ENCODE peak calls at places on chromosomes 5 and 9, in six cellular contexts. W is HepG2, Q is K562, U is SK-N-SH, O is GM12878, N is H1. P is an unnamed sample. For H3K36me3, the result is how much of the 10 kb centered on the place peaks cover.

GRCh38 chr5:146902471-146902870 is 23.9 kb upstream of the PPP2R2B start:
- DNase-seq in W (no peak), O (no peak), N (no peak), U (no peak), Q (no peak), P (no peak)

GRCh38 chr9:96080364-96080763 is 204.9 kb downstream of the ERCC6L2 start:
- DNase-seq in U (no peak), N (no peak), Q (no peak), W (no peak), O (no peak), P (peak)

GRCh38 chr9:17731308-17731707 is 152.4 kb downstream of the SH3GL2 start:
- DNase-seq in U (no peak), N (no peak), Q (no peak), W (no peak), O (no peak), P (no peak)

GRCh38 chr9:74036549-74037231 is 460.4 kb upstream of the RORB start:
- DNase-seq in O (no peak), W (no peak), U (no peak), Q (no peak), N (no peak), P (no peak)

GRCh38 chr9:15298362-15298761 is 8.7 kb downstream of the TTC39B start:
- DNase-seq in U (no peak), N (no peak), Q (no peak), W (no peak), O (no peak), P (no peak)

GRCh38 chr5:120465281-120465961 is 1.3 kb downstream of the PRR16 start:
- DNase-seq in W (no peak), U (peak), Q (peak), N (no peak), O (no peak), P (no peak)

GRCh38 chr9:114501786-114502682 is 3.2 kb downstream of the WHRN start:
- DNase-seq in N (no peak), W (peak), O (no peak), Q (peak), U (no peak), P (no peak)

GRCh38 chr9:80881946-80882345 is 807.4 kb downstream of the TLE1 start:
- DNase-seq in Q (no peak), U (peak), N (peak), O (no peak), W (no peak), P (no peak)

GRCh38 chr9:36802171-36802920 is 229.7 kb downstream of the MELK start:
- DNase-seq in Q (no peak), O (no peak), U (no peak), W (no peak), N (no peak), P (no peak)

GRCh38 chr9:113602126-113603119 is 138.9 kb downstream of the RGS3 start:
- DNase-seq in Q (peak), W (peak), U (peak), O (no peak), N (peak), P (peak)

GRCh38 chr5:15791859-15792258 is 291.9 kb downstream of the FBXL7 start:
- DNase-seq in U (no peak), N (no peak), W (no peak), O (no peak), Q (no peak), P (no peak)

GRCh38 chr5:1910081-1910760 is 27.5 kb upstream of the IRX4 start:
- DNase-seq in W (no peak), O (no peak), N (no peak), Q (no peak), U (no peak), P (no peak)

GRCh38 chr9:562330-562729 is 279.2 kb upstream of the DMRT1 start:
- DNase-seq in O (no peak), W (no peak), Q (no peak), U (no peak), N (no peak), P (no peak)

GRCh38 chr5:139050432-139050831 is 147.7 kb downstream of the SIL1 start:
- DNase-seq in O (no peak), Q (no peak), N (no peak), U (no peak), W (no peak), P (no peak)

GRCh38 chr5:58940446-58940845 is 357.6 kb downstream of the RAB3C start:
- DNase-seq in W (no peak), U (no peak), O (no peak), Q (no peak), N (no peak), P (no peak)

GRCh38 chr9:70003786-70004185 is 39.9 kb upstream of the MAMDC2 start:
- DNase-seq in N (no peak), Q (no peak), U (no peak), W (no peak), O (no peak), P (no peak)

GRCh38 chr9:91422832-91423711 is 560 bp downstream of the NFIL3 start:
- DNase-seq in Q (peak), W (peak), N (no peak), U (no peak), O (no peak), P (no peak)

GRCh38 chr9:128992995-128993394 is 35.1 kb downstream of the SH3GLB2 start:
- DNase-seq in O (no peak), Q (no peak), U (no peak), N (no peak), W (no peak), P (no peak)

GRCh38 chr9:132295181-132295580 is 59.6 kb downstream of the SETX start:
- DNase-seq in U (no peak), O (no peak), N (no peak), Q (no peak), W (no peak), P (no peak)

GRCh38 chr5:103772248-103772647 is 209.7 kb upstream of the NUDT12 start:
- DNase-seq in N (no peak), O (no peak), W (no peak), U (no peak), Q (no peak), P (no peak)

GRCh38 chr9:89687216-89687615 is 82.4 kb downstream of the GADD45G start:
- DNase-seq in Q (no peak), W (no peak), U (no peak), O (no peak), N (no peak), P (no peak)

GRCh38 chr5:171421331-171422262 is 2.1 kb downstream of the FGF18 start:
- DNase-seq in N (no peak), O (no peak), Q (no peak), W (no peak), U (peak), P (no peak)

GRCh38 chr9:107338911-107339659 is 56.0 kb downstream of the RAD23B start:
- DNase-seq in W (no peak), U (no peak), Q (no peak), N (no peak), O (no peak), P (no peak)

GRCh38 chr5:65769539-65769938 is 47.5 kb downstream of the NLN start:
- DNase-seq in Q (no peak), N (no peak), W (no peak), U (no peak), O (no peak), P (peak)

GRCh38 chr9:86867658-86868313 is 79.5 kb downstream of the GAS1 start:
- DNase-seq in U (peak), O (no peak), W (no peak), N (no peak), Q (no peak), P (no peak)

GRCh38 chr5:104361932-104362331 is 799.3 kb upstream of the NUDT12 start:
- DNase-seq in Q (no peak), W (no peak), N (no peak), O (no peak), U (no peak), P (no peak)

GRCh38 chr5:112995764-112996618 is 19.4 kb downstream of the DCP2 start:
- DNase-seq in Q (peak), N (no peak), O (no peak), W (peak), U (peak), P (peak)

GRCh38 chr9:104088416-104088815 is 5.7 kb upstream of the SMC2 start:
- DNase-seq in O (no peak), N (no peak), U (no peak), W (no peak), Q (no peak), P (no peak)

GRCh38 chr9:131826966-131827525 is 87.2 kb upstream of the RAPGEF1 start:
- DNase-seq in U (no peak), N (no peak), W (no peak), O (no peak), Q (no peak), P (no peak)

GRCh38 chr5:31948006-31948405 is 226.1 kb downstream of the GOLPH3 start:
- DNase-seq in Q (no peak), N (no peak), O (no peak), U (no peak), W (no peak), P (no peak)

GRCh38 chr9:17653947-17654346 is 75.1 kb downstream of the SH3GL2 start:
- DNase-seq in W (no peak), Q (no peak), N (no peak), U (no peak), O (no peak), P (no peak)

GRCh38 chr5:109907189-109907588 is 217.5 kb downstream of the MAN2A1 start:
- DNase-seq in O (no peak), U (no peak), N (no peak), W (peak), Q (no peak), P (no peak)

GRCh38 chr9:5671711-5672353 is 42.9 kb downstream of the RIC1 start:
- DNase-seq in N (no peak), Q (no peak), U (no peak), O (peak), W (no peak), P (peak)

GRCh38 chr9:135825435-135826187 is 81.7 kb downstream of the CAMSAP1 start:
- DNase-seq in W (no peak), Q (no peak), O (no peak), U (no peak), N (no peak), P (no peak)
- H3K36me3 ChIP-seq in W (under half), Q (half or more), O (under half), U (under half), N (under half), P (under half)

GRCh38 chr9:112059145-112059979 is 115.7 kb downstream of the SUSD1 start:
- DNase-seq in O (no peak), U (no peak), W (peak), N (no peak), Q (no peak), P (no peak)

GRCh38 chr9:112064871-112065270 is 110.2 kb downstream of the SUSD1 start:
- DNase-seq in N (no peak), O (no peak), Q (no peak), U (no peak), W (no peak), P (no peak)

GRCh38 chr9:112059980-112060348 is 115.1 kb downstream of the SUSD1 start:
- DNase-seq in W (no peak), Q (no peak), O (no peak), N (no peak), U (no peak), P (no peak)

GRCh38 chr9:112063151-112063550 is 111.9 kb downstream of the SUSD1 start:
- DNase-seq in Q (no peak), W (no peak), N (no peak), O (no peak), U (no peak), P (no peak)

DNA sequence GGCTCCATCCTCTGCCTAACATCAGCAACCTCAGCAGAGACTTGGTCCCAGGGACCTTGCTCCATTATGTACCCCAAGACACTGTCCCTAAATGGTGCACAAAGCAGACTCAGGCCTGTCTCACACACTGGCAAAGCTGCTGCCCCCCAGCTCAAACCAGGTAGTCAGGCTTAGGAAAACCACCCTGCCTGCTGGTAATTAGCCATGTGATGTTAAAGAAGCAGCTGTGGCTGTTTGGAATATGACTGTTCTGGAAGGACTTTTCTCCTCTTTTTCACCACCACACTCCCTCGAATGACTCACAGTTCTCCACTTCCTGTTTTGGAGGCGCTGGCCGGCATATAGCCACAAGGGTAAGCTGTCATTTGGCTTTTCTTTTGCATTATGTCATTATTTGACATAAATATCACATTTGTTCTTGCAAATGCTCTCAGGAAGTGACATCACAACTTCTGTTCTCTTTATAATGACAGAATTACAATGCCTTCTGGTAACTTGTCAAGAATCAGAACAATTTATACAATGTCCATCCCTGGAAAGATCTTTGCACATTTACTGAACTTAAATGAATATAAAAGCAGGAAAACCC is 113.9 kb downstream of the SUSD1 start:
- DNase-seq in Q (peak), W (peak), O (peak), U (peak), N (no peak), P (peak)
- TF ChIP-seq RAD21 in Q (peak), W (no peak), O (peak), U (no peak), N (no peak), P (peak)

DNA sequence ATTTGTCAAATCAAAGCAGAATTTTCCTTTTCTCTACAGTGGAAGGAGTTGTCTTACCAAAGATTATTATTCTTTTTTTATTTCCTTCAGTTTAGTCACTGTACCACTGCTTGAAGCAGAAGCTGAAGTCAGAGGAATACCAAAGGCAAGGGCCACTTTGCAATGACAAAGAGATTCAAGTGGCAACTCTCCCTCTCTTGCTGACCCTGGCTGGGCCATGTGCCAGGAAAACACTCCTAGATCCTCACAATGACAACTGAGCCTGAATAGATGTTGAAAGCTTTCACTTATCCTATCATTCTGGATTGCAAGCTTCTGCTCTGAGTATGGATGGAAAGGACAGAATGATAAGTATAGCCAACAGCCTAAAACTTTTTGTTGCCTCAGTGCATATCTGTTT is 618.3 kb downstream of the NR2F1-AS1 start:
- DNase-seq in Q (no peak), U (peak), N (no peak), W (peak), O (no peak), P (no peak)
- TF ChIP-seq JUND in Q (no peak), U (no peak), N (no peak), W (no peak), O (no peak), P (no peak)

GRCh38 chr5:53123702-53124101 is 14.1 kb upstream of the MOCS2 start:
- DNase-seq in W (no peak), Q (no peak), U (no peak), N (no peak), O (no peak), P (no peak)
- H3K36me3 ChIP-seq in W (under half), Q (under half), U (under half), N (under half), O (under half), P (under half)

GRCh38 chr9:133733074-133733408 is 5.1 kb downstream of the SARDH start:
- DNase-seq in O (no peak), W (no peak), Q (no peak), U (no peak), N (no peak), P (no peak)

GRCh38 chr9:133735894-133736293 is 2.3 kb downstream of the SARDH start:
- DNase-seq in O (no peak), Q (no peak), W (no peak), U (no peak), N (no peak), P (no peak)

GRCh38 chr9:133735415-133735775 is 2.8 kb downstream of the SARDH start:
- DNase-seq in U (no peak), N (no peak), Q (no peak), O (no peak), W (no peak), P (no peak)

GRCh38 chr9:133733421-133734250 is 4.5 kb downstream of the SARDH start:
- DNase-seq in W (no peak), O (no peak), Q (no peak), N (no peak), U (peak), P (no peak)

GRCh38 chr9:133734600-133735414 is 3.3 kb downstream of the SARDH start:
- DNase-seq in O (no peak), U (no peak), W (no peak), N (no peak), Q (no peak), P (no peak)
- TF ChIP-seq RAD21 in O (no peak), U (no peak), W (no peak), N (no peak), Q (no peak), P (no peak)

DNA sequence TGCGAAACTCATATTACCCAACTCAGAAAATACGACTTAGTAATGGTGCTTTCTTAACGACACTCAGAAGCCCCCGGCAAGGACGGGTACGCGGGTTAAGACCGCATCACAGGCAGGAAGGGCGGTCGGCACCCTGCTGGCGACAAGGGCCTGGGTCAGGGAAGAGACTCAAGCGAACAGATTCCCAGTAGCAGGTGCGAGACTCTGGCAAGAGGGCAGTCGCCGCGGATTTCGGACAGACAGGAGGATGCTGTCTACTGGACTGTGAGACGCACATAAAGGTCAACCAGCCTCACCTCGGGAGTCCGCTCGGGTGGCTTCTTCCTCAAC is 398 bp downstream of the RAPGEF6 start:
- DNase-seq in O (no peak), N (peak), W (peak), U (peak), Q (peak), P (peak)
- TF ChIP-seq JUND in O (no peak), N (no peak), W (no peak), U (no peak), Q (no peak), P (no peak)

P was measured in HCT116.